ENCODE peak calls at places on chromosomes 16 and 17, in nine cellular contexts. S is A549, J is H1, W is neuronal stem cell, O is substantia nigra, G is GM12878, H is breast epithelium, Z is testis, L is thoracic aorta. Q is an unnamed sample.

GRCh38 chr17:79428988-79429387 is 181.9 kb downstream of the RBFOX3 start:
- DNase-seq in S (no peak), J (no peak), W (no peak), O (no peak), G (no peak), H (no peak), Z (no peak), L (no peak), Q (no peak)

GRCh38 chr17:56319531-56319930 is 166.3 kb downstream of the ANKFN1 start:
- DNase-seq in S (peak; percentile 41), J (no peak), W (peak; percentile 32), O (no peak), G (peak; percentile 2), H (no peak), Z (no peak), L (no peak), Q (no peak)

GRCh38 chr17:57104461-57105175 is 19.6 kb downstream of the AKAP1 start:
- DNase-seq in S (no peak), J (no peak), W (no peak), O (no peak), G (no peak), H (no peak), Z (no peak), L (no peak), Q (no peak)

GRCh38 chr16:27460663-27461482 is 58.9 kb downstream of the IL21R start:
- DNase-seq in S (no peak), J (no peak), W (no peak), O (no peak), G (no peak), H (no peak), Z (no peak), L (no peak), Q (no peak)

GRCh38 chr17:48074322-48075054 is 26.3 kb downstream of the NFE2L1 start:
- DNase-seq in S (peak; percentile 72), J (peak; percentile 83), W (peak; percentile 61), O (peak; percentile 59), G (no peak), H (peak; percentile 63), Z (peak; percentile 92), L (peak; percentile 44), Q (peak; percentile 65)

GRCh38 chr17:50865060-50865867 is 890 bp downstream of the TOB1 start:
- DNase-seq in S (no peak), J (peak; percentile 76), W (peak; percentile 50), O (peak; percentile 44), G (no peak), H (no peak), Z (peak; percentile 56), L (no peak), Q (peak; percentile 68)

GRCh38 chr17:17885029-17885351 is 48.2 kb upstream of the SREBF1 start:
- DNase-seq in S (no peak), J (no peak), W (no peak), O (no peak), G (no peak), H (no peak), Z (no peak), L (no peak), Q (no peak)

GRCh38 chr16:23835390-23836077 is at the start of gene PRKCB:
- DNase-seq in S (peak; percentile 58), J (peak; percentile 97), W (peak; percentile 90), O (peak; percentile 85), G (no peak), H (no peak), Z (peak; percentile 90), L (no peak), Q (peak; percentile 88)

GRCh38 chr16:87661561-87661960 is 59.3 kb downstream of the JPH3 start:
- DNase-seq in S (peak; percentile 43), J (peak; percentile 91), W (peak; percentile 63), O (no peak), G (no peak), H (no peak), Z (peak; percentile 49), L (no peak), Q (no peak)

GRCh38 chr17:63847525-63848249 is 5.2 kb upstream of the SMARCD2 start:
- DNase-seq in S (no peak), J (no peak), W (no peak), O (no peak), G (no peak), H (no peak), Z (no peak), L (no peak), Q (no peak)

GRCh38 chr17:67027031-67027628 is 17.2 kb upstream of the CACNG1 start:
- DNase-seq in S (no peak), J (no peak), W (no peak), O (peak; percentile 2), G (no peak), H (no peak), Z (no peak), L (no peak), Q (no peak)

GRCh38 chr16:66028505-66029216 is 337.8 kb upstream of the CDH5 start:
- DNase-seq in S (no peak), J (no peak), W (no peak), O (no peak), G (no peak), H (no peak), Z (no peak), L (no peak), Q (no peak)

GRCh38 chr17:60165976-60166375 is 16.2 kb downstream of the CA4 start:
- DNase-seq in S (no peak), J (no peak), W (no peak), O (no peak), G (no peak), H (no peak), Z (no peak), L (no peak), Q (no peak)

GRCh38 chr17:20008242-20009051 is 712 bp upstream of the SPECC1 start:
- DNase-seq in S (peak; percentile 59), J (no peak), W (no peak), O (peak; percentile 16), G (no peak), H (no peak), Z (peak; percentile 43), L (no peak), Q (no peak)

DNA sequence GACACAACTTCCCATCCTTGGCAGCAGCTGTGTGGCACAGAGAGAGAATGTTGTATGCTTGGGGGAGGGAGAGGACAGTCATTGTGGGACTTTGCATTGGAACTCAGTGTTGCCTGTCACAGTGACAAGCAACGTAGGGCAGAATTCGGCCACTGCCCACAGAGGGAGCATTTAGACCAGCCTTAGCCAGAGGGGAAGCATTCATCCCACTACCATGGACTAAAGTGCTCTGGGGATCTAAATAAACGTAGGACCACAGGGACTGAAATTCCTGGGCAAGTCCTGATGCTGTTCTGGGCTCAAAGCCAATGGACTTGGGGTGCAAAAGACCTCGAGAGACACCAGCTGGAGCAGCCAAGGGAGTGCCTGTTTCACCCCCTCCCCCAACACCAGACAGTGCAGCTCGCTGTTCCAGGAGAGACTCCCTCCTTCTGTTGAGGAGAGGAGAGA is 44.9 kb downstream of the ABCA8 start:
- DNase-seq in S (no peak), J (no peak), W (no peak), O (peak; percentile 70), G (no peak), H (no peak), Z (peak; percentile 61), L (no peak), Q (peak; percentile 73)
- H3K27ac ChIP-seq in S (no peak overlapping the region), J (no peak overlapping the region), W (no peak overlapping the region), O (peak overlapping the region; percentile 93), G (no peak overlapping the region), H (peak overlapping the region; percentile 70), Z (peak overlapping the region; percentile 46), L (peak overlapping the region; percentile 69), Q (peak overlapping the region; percentile 93)

DNA sequence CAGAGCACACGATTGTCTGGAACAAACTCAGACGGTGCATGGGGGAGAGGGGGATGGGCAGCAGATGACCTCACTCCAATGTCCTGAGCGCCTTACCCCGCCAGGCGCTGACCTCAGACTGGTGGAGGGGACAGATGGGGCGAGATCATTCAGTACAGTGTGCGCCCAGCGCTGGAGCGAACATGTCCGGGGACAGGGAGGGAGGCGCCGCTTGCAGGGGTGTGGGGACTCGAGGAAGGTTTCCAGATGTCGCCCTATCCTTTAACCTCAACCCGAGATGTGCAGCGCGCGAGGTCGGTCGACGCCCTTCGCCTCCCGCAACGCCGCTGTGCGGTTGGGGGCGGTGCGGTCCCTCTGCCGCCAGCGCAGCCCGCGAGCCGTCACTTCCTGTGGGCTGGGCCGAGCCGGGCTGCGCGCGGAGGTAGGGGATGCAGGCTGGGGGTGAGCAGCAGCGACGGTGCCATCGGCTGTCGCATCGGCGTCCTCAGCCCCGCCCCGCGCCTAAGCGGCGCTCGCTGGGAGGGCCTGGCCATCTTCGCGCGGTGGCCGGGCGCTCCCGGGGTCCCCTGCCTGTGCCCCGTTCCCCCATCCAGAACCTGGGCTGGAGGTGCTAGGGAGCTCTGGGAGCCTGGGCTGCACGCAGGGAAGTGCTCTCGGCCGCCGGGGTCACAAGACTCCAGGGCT is 5.3 kb upstream of the CDR2L start:
- DNase-seq in S (peak; percentile 90), J (peak; percentile 87), W (peak; percentile 78), O (peak; percentile 86), G (no peak), H (peak; percentile 83), Z (peak; percentile 81), L (peak; percentile 28), Q (no peak)
- H3K27ac ChIP-seq in S (peak overlapping the region; percentile 92), J (peak overlapping the region; percentile 55), W (peak overlapping the region; percentile 78), O (peak overlapping the region; percentile 99), G (no peak overlapping the region), H (peak overlapping the region; percentile 94), Z (peak overlapping the region; percentile 69), L (peak overlapping the region; percentile 97), Q (peak overlapping the region; percentile 99)

DNA sequence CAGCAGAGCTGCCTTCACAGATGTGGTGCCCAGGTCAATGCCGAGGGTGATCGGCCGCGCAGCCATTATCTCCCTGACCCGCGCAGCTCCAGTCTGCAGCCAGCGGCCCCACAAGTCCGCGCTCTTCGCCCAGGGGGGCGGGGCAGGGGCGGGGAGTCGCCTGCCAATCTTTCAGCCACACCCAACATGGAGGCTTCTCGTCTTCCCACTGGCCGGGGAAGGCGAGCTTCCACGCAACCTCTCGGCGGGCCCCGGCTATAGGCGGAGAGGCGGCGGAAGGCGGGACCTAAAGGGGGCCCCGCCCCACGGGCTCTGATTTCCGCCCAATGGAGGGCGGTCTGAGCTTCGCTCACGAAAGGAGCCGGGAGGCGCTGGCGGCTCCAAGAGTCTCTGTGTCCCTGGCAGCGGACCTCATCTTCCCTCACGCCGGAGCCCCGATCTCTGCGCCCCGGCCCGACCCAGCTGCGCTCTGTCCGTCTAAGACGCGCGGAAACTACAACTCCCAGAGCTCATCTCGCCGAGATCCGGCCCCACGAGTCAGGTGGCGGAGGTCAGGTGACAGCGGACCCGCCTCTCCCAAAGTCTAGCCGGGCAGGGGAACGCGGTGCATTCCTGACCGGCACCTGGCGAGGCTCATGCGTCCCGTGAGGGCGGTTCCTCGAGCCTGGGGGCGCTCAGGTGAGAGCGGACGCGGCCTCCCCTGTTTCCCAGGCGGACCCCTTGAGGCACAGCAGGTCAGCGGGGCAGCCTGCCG is at the start of the genes CTNS and SHPK:
- DNase-seq in S (peak; percentile 99), J (peak; percentile 95), W (peak; percentile 94), O (peak; percentile 98), G (peak; percentile 68), H (peak; percentile 95), Z (peak; percentile 99), L (peak; percentile 90), Q (peak; percentile 97)
- H3K27ac ChIP-seq in S (peak within 1 kb of the TSS; percentile 97), J (peak within 1 kb of the TSS; percentile 96), W (peak within 1 kb of the TSS; percentile 100), O (peak within 1 kb of the TSS; percentile 97), G (peak within 1 kb of the TSS; percentile 98), H (peak within 1 kb of the TSS; percentile 99), Z (peak within 1 kb of the TSS; percentile 93), L (peak within 1 kb of the TSS; percentile 96), Q (peak within 1 kb of the TSS; percentile 99)

DNA sequence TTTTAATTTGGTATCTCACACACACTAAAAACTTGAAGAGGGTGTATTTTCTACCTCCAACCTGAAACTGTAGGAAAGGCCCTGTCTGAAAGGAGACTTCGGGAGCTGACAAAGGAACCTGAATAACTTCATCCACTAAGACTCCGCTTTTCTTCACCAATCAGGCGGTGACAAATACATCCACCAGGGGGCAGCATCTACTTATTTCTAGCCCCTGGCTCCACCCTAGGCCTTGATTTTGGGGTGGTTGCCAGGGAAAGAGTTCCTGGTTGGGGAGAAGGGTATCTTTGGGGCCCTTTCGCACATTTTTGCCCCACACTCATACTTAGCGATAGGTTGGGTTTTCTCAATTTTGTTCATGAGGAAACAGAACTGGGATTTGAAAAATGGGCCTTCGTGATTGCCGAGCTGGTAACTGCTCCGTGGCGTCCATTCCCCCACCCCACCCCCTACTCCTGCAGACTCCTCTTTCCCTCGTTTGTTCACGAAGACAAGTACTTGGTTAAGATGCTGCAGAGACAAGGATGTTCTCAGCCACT is 4.8 kb upstream of the ARL4D start:
- DNase-seq in S (peak; percentile 91), J (peak; percentile 97), W (peak; percentile 92), O (peak; percentile 90), G (no peak), H (peak; percentile 92), Z (peak; percentile 97), L (peak; percentile 92), Q (no peak)
- H3K27ac ChIP-seq in S (peak overlapping the region; percentile 53), J (no peak overlapping the region), W (no peak overlapping the region), O (peak overlapping the region; percentile 63), G (no peak overlapping the region), H (peak overlapping the region; percentile 38), Z (peak overlapping the region; percentile 7), L (peak overlapping the region; percentile 14), Q (peak overlapping the region; percentile 62)

Q was measured in caudate nucleus.